ENCODE peak calls at places on chromosome 6, in six cellular contexts. B is stromal cell of bone marrow, W is caudate nucleus, S is epithelial cell of prostate, X is occipital lobe, D is tibial artery. O is an unnamed sample.

GRCh38 chr6:169868458-169868857 is 117.0 kb downstream of the ERMARD start:
- DNase-seq in B (no peak), W (no peak), S (no peak), X (no peak), D (no peak), O (no peak)

GRCh38 chr6:166952122-166952521 is 4.2 kb downstream of the RNASET2 start:
- DNase-seq in B (no peak), W (no peak), S (no peak), X (no peak), D (no peak), O (no peak)

GRCh38 chr6:109008537-109008950 is 86.1 kb downstream of the SESN1 start:
- DNase-seq in B (no peak), W (no peak), S (no peak), X (no peak), D (no peak), O (no peak)

GRCh38 chr6:4928426-4928825 is 75.4 kb downstream of the RPP40 start:
- DNase-seq in B (no peak), W (no peak), S (no peak), X (no peak), D (no peak), O (peak; percentile 22)

GRCh38 chr6:25324076-25324762 is 45.0 kb downstream of the CARMIL1 start:
- DNase-seq in B (no peak), W (no peak), S (no peak), X (no peak), D (no peak), O (no peak)

GRCh38 chr6:71268710-71269437 is 19.7 kb upstream of the OGFRL1 start:
- DNase-seq in B (no peak), W (no peak), S (no peak), X (no peak), D (no peak), O (no peak)

GRCh38 chr6:161922631-161923119 is 648.8 kb upstream of the AGPAT4 start:
- DNase-seq in B (peak; percentile 6), W (no peak), S (peak; percentile 57), X (no peak), D (no peak), O (peak; percentile 29)

GRCh38 chr6:160349837-160350236 is 1.7 kb downstream of the SLC22A3 start:
- DNase-seq in B (no peak), W (no peak), S (no peak), X (no peak), D (no peak), O (no peak)

GRCh38 chr6:161168281-161168891 is 105.5 kb downstream of the AGPAT4 start:
- DNase-seq in B (peak; percentile 92), W (no peak), S (peak; percentile 87), X (no peak), D (no peak), O (peak; percentile 94)